ENCODE peak calls at places on chromosome 20, in seven cellular contexts. W is K562, K is HCT116, G is GM12878, R is HepG2, V is SK-N-SH, X is GM23338. F is an unnamed sample.

GRCh38 chr20:5146302-5146653 is 19.5 kb downstream of the CDS2 start:
- DNase-seq in W (no peak), K (no peak), G (no peak), R (no peak), V (no peak), X (no peak), F (no peak)

GRCh38 chr20:23446505-23446904 is 6.2 kb downstream of the CST11 start:
- DNase-seq in W (peak), K (peak), G (peak), R (peak), V (peak), X (peak), F (peak)

GRCh38 chr20:23187759-23188158 is 101.6 kb upstream of the CD93 start:
- DNase-seq in W (no peak), K (no peak), G (no peak), R (no peak), V (no peak), X (no peak), F (no peak)

GRCh38 chr20:37796733-37797132 is 102.9 kb downstream of the CTNNBL1 start:
- DNase-seq in W (no peak), K (no peak), G (no peak), R (no peak), V (no peak), X (no peak), F (no peak)

GRCh38 chr20:52054123-52054522 is 137.5 kb downstream of the ZFP64 start:
- DNase-seq in W (no peak), K (no peak), G (no peak), R (no peak), V (no peak), X (no peak), F (no peak)

GRCh38 chr20:22931653-22932052 is 103.5 kb upstream of the SSTR4 start:
- DNase-seq in W (no peak), K (no peak), G (no peak), R (peak), V (no peak), X (no peak), F (no peak)

GRCh38 chr20:19757973-19758887 is at the start of gene RIN2:
- DNase-seq in W (no peak), K (peak), G (no peak), R (peak), V (peak), X (peak), F (peak)

GRCh38 chr20:13325796-13326340 is 104.8 kb downstream of the ISM1 start:
- DNase-seq in W (no peak), K (no peak), G (no peak), R (no peak), V (no peak), X (no peak), F (no peak)

GRCh38 chr20:23710771-23711170 is 21.9 kb upstream of the CST4 start:
- DNase-seq in W (no peak), K (no peak), G (no peak), R (no peak), V (no peak), X (no peak), F (no peak)

GRCh38 chr20:22341508-22341907 is 242.9 kb downstream of the FOXA2 start:
- DNase-seq in W (no peak), K (peak), G (no peak), R (peak), V (no peak), X (no peak), F (no peak)

GRCh38 chr20:40493551-40493950 is 195.5 kb downstream of the MAFB start:
- DNase-seq in W (no peak), K (peak), G (no peak), R (no peak), V (no peak), X (no peak), F (no peak)

GRCh38 chr20:7272512-7272911 is 505.0 kb downstream of the BMP2 start:
- DNase-seq in W (no peak), K (no peak), G (no peak), R (no peak), V (no peak), X (peak), F (no peak)

GRCh38 chr20:52447232-52447566 is 255.6 kb upstream of the ZFP64 start:
- DNase-seq in W (no peak), K (no peak), G (no peak), R (no peak), V (no peak), X (no peak), F (no peak)

GRCh38 chr20:8602389-8603116 is 466.3 kb upstream of the PLCB4 start:
- DNase-seq in W (no peak), K (no peak), G (peak), R (no peak), V (no peak), X (no peak), F (no peak)

GRCh38 chr20:18992418-18992817 is 178.8 kb downstream of the SCP2D1 start:
- DNase-seq in W (no peak), K (no peak), G (no peak), R (peak), V (no peak), X (no peak), F (no peak)

GRCh38 chr20:25296094-25297093 is 48.5 kb downstream of the PYGB start:
- DNase-seq in W (peak), K (no peak), G (no peak), R (peak), V (no peak), X (peak), F (peak)

GRCh38 chr20:42484790-42485365 is 704.8 kb downstream of the PTPRT start:
- DNase-seq in W (no peak), K (no peak), G (no peak), R (no peak), V (no peak), X (no peak), F (no peak)

GRCh38 chr20:7571521-7572065 is 368.7 kb downstream of the HAO1 start:
- DNase-seq in W (no peak), K (no peak), G (no peak), R (no peak), V (no peak), X (no peak), F (no peak)

GRCh38 chr20:19327401-19327800 is 115.0 kb downstream of the SLC24A3 start:
- DNase-seq in W (no peak), K (no peak), G (no peak), R (no peak), V (no peak), X (no peak), F (no peak)

GRCh38 chr20:52275243-52275817 is 83.8 kb upstream of the ZFP64 start:
- DNase-seq in W (no peak), K (no peak), G (no peak), R (no peak), V (no peak), X (no peak), F (no peak)

GRCh38 chr20:18679020-18679419 is 91.2 kb downstream of the DTD1 start:
- DNase-seq in W (no peak), K (no peak), G (no peak), R (no peak), V (no peak), X (peak), F (peak)

GRCh38 chr20:35607003-35607735 is 8.5 kb upstream of the SPAG4 start:
- DNase-seq in W (no peak), K (no peak), G (no peak), R (no peak), V (no peak), X (no peak), F (no peak)

GRCh38 chr20:6767166-6767535 is 335 bp upstream of the BMP2 start:
- DNase-seq in W (no peak), K (no peak), G (no peak), R (no peak), V (no peak), X (peak), F (no peak)

GRCh38 chr20:17710379-17711305 is 10.9 kb downstream of the BANF2 start:
- DNase-seq in W (no peak), K (no peak), G (no peak), R (peak), V (no peak), X (peak), F (no peak)

GRCh38 chr20:41135888-41136243 is 1.5 kb upstream of the PLCG1 start:
- DNase-seq in W (no peak), K (no peak), G (no peak), R (no peak), V (no peak), X (no peak), F (no peak)

GRCh38 chr20:4297141-4297826 is 281.9 kb upstream of the RNF24 start:
- DNase-seq in W (no peak), K (no peak), G (no peak), R (peak), V (no peak), X (peak), F (no peak)

GRCh38 chr20:54131675-54132611 is 41.8 kb downstream of the CYP24A1 start:
- DNase-seq in W (no peak), K (no peak), G (no peak), R (no peak), V (no peak), X (no peak), F (no peak)

GRCh38 chr20:10134176-10134575 is 84.5 kb upstream of the SNAP25 start:
- DNase-seq in W (no peak), K (no peak), G (no peak), R (no peak), V (no peak), X (no peak), F (no peak)

GRCh38 chr20:49956689-49957443 is 20.7 kb downstream of the RNF114 start:
- DNase-seq in W (no peak), K (no peak), G (no peak), R (peak), V (no peak), X (no peak), F (no peak)

GRCh38 chr20:8932192-8933150 is 136.4 kb upstream of the PLCB4 start:
- DNase-seq in W (no peak), K (no peak), G (no peak), R (no peak), V (no peak), X (no peak), F (peak)

GRCh38 chr20:33773412-33774089 is 37.6 kb upstream of the CHMP4B start:
- DNase-seq in W (no peak), K (no peak), G (peak), R (no peak), V (no peak), X (no peak), F (no peak)

GRCh38 chr20:44475372-44475693 is 341 bp upstream of the TTPAL start:
- DNase-seq in W (no peak), K (no peak), G (no peak), R (no peak), V (peak), X (no peak), F (no peak)

GRCh38 chr20:37119356-37120036 is 23.7 kb upstream of the RBL1 start:
- DNase-seq in W (no peak), K (no peak), G (no peak), R (no peak), V (no peak), X (no peak), F (no peak)

GRCh38 chr20:48286571-48287551 is 501.6 kb upstream of the SULF2 start:
- DNase-seq in W (no peak), K (no peak), G (no peak), R (peak), V (peak), X (no peak), F (no peak)

GRCh38 chr20:43448748-43449535 is 8.8 kb upstream of the SRSF6 start:
- DNase-seq in W (peak), K (peak), G (peak), R (peak), V (peak), X (peak), F (peak)

GRCh38 chr20:460180-460579 is 2.2 kb downstream of the TBC1D20 start:
- DNase-seq in W (peak), K (no peak), G (no peak), R (peak), V (no peak), X (no peak), F (no peak)

GRCh38 chr20:19858972-19859371 is 100.9 kb downstream of the RIN2 start:
- DNase-seq in W (no peak), K (no peak), G (no peak), R (no peak), V (no peak), X (no peak), F (no peak)

GRCh38 chr20:23361108-23361650 is 803 bp upstream of the GZF1 start:
- DNase-seq in W (no peak), K (no peak), G (no peak), R (peak), V (no peak), X (peak), F (peak)

GRCh38 chr20:1818247-1818840 is 76.9 kb upstream of the SIRPA start:
- DNase-seq in W (no peak), K (no peak), G (no peak), R (no peak), V (no peak), X (no peak), F (no peak)

GRCh38 chr20:1818895-1819294 is 76.3 kb upstream of the SIRPA start:
- DNase-seq in W (no peak), K (no peak), G (no peak), R (no peak), V (no peak), X (peak), F (no peak)

GRCh38 chr20:1817577-1818211 is 77.5 kb upstream of the SIRPA start:
- DNase-seq in W (no peak), K (no peak), G (no peak), R (no peak), V (no peak), X (no peak), F (no peak)

GRCh38 chr20:1815502-1816085 is 79.6 kb upstream of the SIRPA start:
- DNase-seq in W (no peak), K (no peak), G (no peak), R (no peak), V (no peak), X (no peak), F (no peak)

DNA sequence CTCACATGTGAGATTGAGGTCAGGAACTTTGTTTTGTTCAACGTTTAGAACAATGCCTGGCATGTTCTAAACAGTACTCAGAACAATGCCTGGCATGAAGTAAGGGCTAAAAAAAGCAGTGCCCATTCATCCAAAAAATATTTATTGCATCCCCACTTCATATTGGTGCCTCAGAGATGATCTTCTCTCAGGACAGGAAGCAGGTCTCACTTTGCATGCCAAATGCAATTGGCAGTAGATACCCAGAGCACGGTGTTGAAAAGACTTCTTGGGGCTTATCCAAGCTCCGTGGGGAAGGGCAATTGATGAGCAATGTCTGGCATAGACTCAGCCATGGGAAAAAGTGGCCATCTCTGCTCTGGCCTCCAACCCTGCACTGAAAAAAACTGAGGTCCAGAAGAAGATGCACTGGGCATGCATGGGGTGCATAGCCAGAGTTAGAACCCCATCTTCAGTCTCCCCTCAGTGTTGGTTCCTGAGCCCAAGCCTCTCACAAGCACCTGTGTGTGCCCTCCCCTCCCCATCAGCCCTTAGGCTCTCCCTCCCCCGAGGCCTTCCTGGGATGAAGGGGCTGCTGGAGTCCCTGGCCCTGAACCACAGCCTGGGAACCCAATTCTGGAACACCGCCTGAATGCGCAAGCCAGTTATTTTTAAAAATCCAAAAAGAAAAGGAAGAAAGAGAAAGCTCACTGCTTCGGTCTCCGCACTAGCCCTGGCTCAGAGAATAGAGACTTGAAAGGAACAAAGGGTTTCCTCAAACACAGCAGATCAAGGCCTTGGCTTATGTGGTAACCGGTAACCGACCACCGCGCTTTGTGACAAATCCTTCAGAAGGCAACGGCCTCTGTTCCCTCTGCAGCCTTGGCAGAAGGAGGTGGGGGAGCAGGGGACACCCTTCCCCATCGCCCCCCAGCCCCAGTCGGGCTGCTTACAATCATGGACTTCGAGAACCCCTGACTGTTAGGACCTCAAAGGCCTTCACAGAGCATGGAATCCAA is 78.5 kb upstream of the SIRPA start:
- DNase-seq in W (no peak), K (no peak), G (no peak), R (no peak), V (no peak), X (no peak), F (peak)
- TF ChIP-seq REST in W (no peak), K (no peak), G (no peak), R (no peak), V (peak), X (no peak), F (no peak)

GRCh38 chr20:32534661-32535240 is 50.4 kb downstream of the NOL4L start:
- DNase-seq in W (no peak), K (no peak), G (no peak), R (no peak), V (no peak), X (peak), F (no peak)
- H3K4me2 ChIP-seq in W (no peak), K (no peak), G (peak), R (no peak), V (no peak), X (peak), F (no peak)

GRCh38 chr20:45878076-45878731 is 2.8 kb upstream of the ZSWIM1 start:
- DNase-seq in W (peak), K (no peak), G (no peak), R (no peak), V (no peak), X (no peak), F (no peak)
- TF ChIP-seq REST in W (no peak), K (no peak), G (no peak), R (no peak), V (no peak), X (no peak), F (no peak)

GRCh38 chr20:51023617-51024155 is 779 bp upstream of the KCNG1 start:
- DNase-seq in W (no peak), K (no peak), G (no peak), R (no peak), V (no peak), X (peak), F (no peak)
- H3K4me2 ChIP-seq in W (no peak), K (peak), G (peak), R (no peak), V (peak), X (peak), F (peak)

GRCh38 chr20:58389324-58389967 is 417 bp downstream of the VAPB start:
- DNase-seq in W (peak), K (no peak), G (no peak), R (peak), V (peak), X (peak), F (peak)
- TF ChIP-seq REST in W (peak), K (no peak), G (no peak), R (no peak), V (no peak), X (no peak), F (no peak)

GRCh38 chr20:63234693-63235398 is 859 bp upstream of the BIRC7 start:
- DNase-seq in W (peak), K (no peak), G (no peak), R (peak), V (no peak), X (peak), F (peak)

GRCh38 chr20:63233924-63234323 is 1.8 kb upstream of the BIRC7 start:
- DNase-seq in W (no peak), K (no peak), G (no peak), R (no peak), V (no peak), X (no peak), F (no peak)

GRCh38 chr20:63233061-63233344 is 2.7 kb upstream of the BIRC7 start:
- DNase-seq in W (no peak), K (no peak), G (no peak), R (no peak), V (no peak), X (no peak), F (no peak)

GRCh38 chr20:63236116-63236837 is 572 bp downstream of the BIRC7 start:
- DNase-seq in W (no peak), K (no peak), G (no peak), R (no peak), V (no peak), X (no peak), F (no peak)

GRCh38 chr20:63235399-63235983 is at the start of gene BIRC7:
- DNase-seq in W (peak), K (no peak), G (no peak), R (no peak), V (no peak), X (no peak), F (no peak)
- H3K4me2 ChIP-seq in W (no peak), K (peak), G (no peak), R (peak), V (no peak), X (peak), F (peak)

DNA sequence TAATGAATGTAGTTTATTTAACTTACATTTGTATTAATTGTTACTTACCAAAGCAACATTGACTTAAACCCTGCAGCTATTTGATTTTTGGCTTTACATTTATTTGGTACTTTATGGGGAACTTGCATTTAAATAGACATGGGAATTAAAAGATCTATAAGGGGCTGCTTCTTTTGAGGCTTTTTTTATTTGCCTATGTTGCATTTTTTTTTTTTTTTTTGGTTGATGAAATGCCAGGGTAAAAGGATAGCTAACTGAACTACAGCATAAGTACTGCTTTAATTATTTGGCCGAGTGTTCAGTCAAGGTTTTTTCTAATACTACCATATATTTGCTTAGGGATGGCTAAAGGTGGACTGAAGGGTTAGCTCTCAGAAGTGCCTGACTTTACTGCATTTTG is 62.5 kb upstream of the CDH4 start:
- DNase-seq in W (no peak), K (no peak), G (no peak), R (no peak), V (no peak), X (no peak), F (no peak)
- TF ChIP-seq REST in W (no peak), K (no peak), G (no peak), R (no peak), V (no peak), X (no peak), F (no peak)

GRCh38 chr20:20950620-20951019 is 155.5 kb downstream of the LINC00237 start:
- DNase-seq in W (no peak), K (no peak), G (no peak), R (no peak), V (no peak), X (no peak), F (no peak)
- H3K4me2 ChIP-seq in W (no peak), K (no peak), G (no peak), R (no peak), V (no peak), X (no peak), F (no peak)

GRCh38 chr20:61218886-61219480 is 33.1 kb upstream of the CDH4 start:
- DNase-seq in W (no peak), K (no peak), G (no peak), R (no peak), V (no peak), X (no peak), F (no peak)
- TF ChIP-seq REST in W (no peak), K (no peak), G (no peak), R (no peak), V (no peak), X (no peak), F (no peak)